ENCODE peak calls at places on chromosomes 11 and 22, in four cellular contexts. One of them, this sample, is unnamed.

GRCh38 chr22:23401111-23401909 is 178.8 kb downstream of the IGLL1 start:
- DNase-seq in HCT116: no peak
- DNase-seq in spleen: no peak
- DNase-seq in suprapubic skin: peak; percentile 66
- DNase-seq in this sample: peak; percentile 56

GRCh38 chr11:92316410-92316809 is 91.8 kb downstream of the FAT3 start:
- DNase-seq in HCT116: no peak
- DNase-seq in spleen: no peak
- DNase-seq in suprapubic skin: no peak
- DNase-seq in this sample: no peak

GRCh38 chr11:125433454-125434121 is 62.5 kb downstream of the FEZ1 start:
- DNase-seq in HCT116: peak; percentile 62
- DNase-seq in spleen: no peak
- DNase-seq in suprapubic skin: no peak
- DNase-seq in this sample: no peak

GRCh38 chr11:2726964-2727363 is 27.2 kb upstream of the KCNQ1OT1 start:
- DNase-seq in HCT116: no peak
- DNase-seq in spleen: no peak
- DNase-seq in suprapubic skin: no peak
- DNase-seq in this sample: no peak

GRCh38 chr11:65640483-65641207 is 2.7 kb downstream of the SIPA1 start:
- DNase-seq in HCT116: no peak
- DNase-seq in spleen: peak; percentile 97
- DNase-seq in suprapubic skin: no peak
- DNase-seq in this sample: no peak

GRCh38 chr11:32259641-32260081 is 168.8 kb downstream of the RCN1 start:
- DNase-seq in HCT116: no peak
- DNase-seq in spleen: no peak
- DNase-seq in suprapubic skin: no peak
- DNase-seq in this sample: no peak

GRCh38 chr11:8988329-8989234 is 15.2 kb downstream of the NRIP3 start:
- DNase-seq in HCT116: no peak
- DNase-seq in spleen: no peak
- DNase-seq in suprapubic skin: no peak
- DNase-seq in this sample: no peak

GRCh38 chr11:61832758-61833157 is 4.7 kb downstream of the FADS2 start:
- DNase-seq in HCT116: no peak
- DNase-seq in spleen: peak; percentile 40
- DNase-seq in suprapubic skin: no peak
- DNase-seq in this sample: no peak

GRCh38 chr22:38657248-38657909 is 941 bp downstream of the CBY1 start:
- DNase-seq in HCT116: no peak
- DNase-seq in spleen: peak; percentile 77
- DNase-seq in suprapubic skin: no peak
- DNase-seq in this sample: no peak

GRCh38 chr11:111324277-111324720 is 26.0 kb downstream of the POU2AF3 start:
- DNase-seq in HCT116: no peak
- DNase-seq in spleen: no peak
- DNase-seq in suprapubic skin: no peak
- DNase-seq in this sample: no peak

GRCh38 chr11:32870676-32871075 is 21.9 kb upstream of the QSER1 start:
- DNase-seq in HCT116: no peak
- DNase-seq in spleen: no peak
- DNase-seq in suprapubic skin: no peak
- DNase-seq in this sample: no peak

GRCh38 chr22:49296561-49296960 is 531.1 kb downstream of the BRD1 start:
- DNase-seq in HCT116: no peak
- DNase-seq in spleen: peak; percentile 56
- DNase-seq in suprapubic skin: no peak
- DNase-seq in this sample: no peak

DNA sequence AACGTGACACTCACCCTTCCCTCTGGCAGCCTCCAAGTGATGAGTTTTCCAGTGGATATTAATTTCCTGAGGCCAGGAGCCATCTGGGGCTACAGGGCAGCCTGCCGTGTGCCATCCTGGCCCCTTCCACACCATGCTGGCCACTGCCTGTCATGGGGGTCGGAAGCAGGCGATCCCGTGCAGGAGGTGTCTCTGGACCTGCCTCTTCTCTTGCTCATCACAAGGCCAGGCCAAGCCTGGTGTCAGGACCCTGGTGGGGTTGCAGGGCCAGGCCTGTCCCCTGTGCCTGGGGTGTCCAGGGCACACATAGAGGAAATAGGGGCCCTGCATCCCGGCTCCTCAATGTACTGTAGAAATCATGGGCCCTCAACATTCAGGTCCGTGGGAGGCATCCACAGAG is 3.6 kb downstream of the KRTAP5-3 start:
- DNase-seq in HCT116: no peak
- DNase-seq in spleen: peak; percentile 32
- DNase-seq in suprapubic skin: no peak
- DNase-seq in this sample: no peak
- H3K27me3 ChIP-seq in HCT116: peaks cover 10% of the 10 kb centered on the region
- H3K27me3 ChIP-seq in spleen: no peaks in the 10 kb centered on the region
- H3K27me3 ChIP-seq in suprapubic skin: peaks cover 60% of the 10 kb centered on the region
- H3K27me3 ChIP-seq in this sample: peaks cover 17% of the 10 kb centered on the region

GRCh38 chr11:74615988-74616387 is 23.6 kb downstream of the POLD3 start:
- DNase-seq in HCT116: no peak
- DNase-seq in spleen: no peak
- DNase-seq in suprapubic skin: no peak
- DNase-seq in this sample: no peak

GRCh38 chr11:74612877-74613276 is 20.5 kb downstream of the POLD3 start:
- DNase-seq in HCT116: no peak
- DNase-seq in spleen: no peak
- DNase-seq in suprapubic skin: no peak
- DNase-seq in this sample: no peak

GRCh38 chr11:74615311-74615710 is 22.9 kb downstream of the POLD3 start:
- DNase-seq in HCT116: no peak
- DNase-seq in spleen: no peak
- DNase-seq in suprapubic skin: no peak
- DNase-seq in this sample: no peak

GRCh38 chr11:74611369-74611861 is 19.0 kb downstream of the POLD3 start:
- DNase-seq in HCT116: peak; percentile 33
- DNase-seq in spleen: no peak
- DNase-seq in suprapubic skin: no peak
- DNase-seq in this sample: no peak
- TF ChIP-seq POLR2AphosphoS5 in HCT116: no peak
- TF ChIP-seq POLR2AphosphoS5 in spleen: no peak
- TF ChIP-seq POLR2AphosphoS5 in suprapubic skin: no peak
- TF ChIP-seq POLR2AphosphoS5 in this sample: peak; percentile 84

GRCh38 chr11:393219-394033 is 583 bp upstream of the PKP3 start:
- DNase-seq in HCT116: peak; percentile 57
- DNase-seq in spleen: no peak
- DNase-seq in suprapubic skin: no peak
- DNase-seq in this sample: no peak
- TF ChIP-seq POLR2A in HCT116: peak; percentile 9
- TF ChIP-seq POLR2A in spleen: no peak
- TF ChIP-seq POLR2A in suprapubic skin: no peak
- TF ChIP-seq POLR2A in this sample: no peak

GRCh38 chr11:44399968-44400367 is 90.0 kb upstream of the ALX4 start:
- DNase-seq in HCT116: no peak
- DNase-seq in spleen: no peak
- DNase-seq in suprapubic skin: no peak
- DNase-seq in this sample: no peak
- H3K27me3 ChIP-seq in HCT116: peaks cover 7% of the 10 kb centered on the region
- H3K27me3 ChIP-seq in spleen: no peaks in the 10 kb centered on the region
- H3K27me3 ChIP-seq in suprapubic skin: peaks cover 14% of the 10 kb centered on the region
- H3K27me3 ChIP-seq in this sample: peaks cover 13% of the 10 kb centered on the region

DNA sequence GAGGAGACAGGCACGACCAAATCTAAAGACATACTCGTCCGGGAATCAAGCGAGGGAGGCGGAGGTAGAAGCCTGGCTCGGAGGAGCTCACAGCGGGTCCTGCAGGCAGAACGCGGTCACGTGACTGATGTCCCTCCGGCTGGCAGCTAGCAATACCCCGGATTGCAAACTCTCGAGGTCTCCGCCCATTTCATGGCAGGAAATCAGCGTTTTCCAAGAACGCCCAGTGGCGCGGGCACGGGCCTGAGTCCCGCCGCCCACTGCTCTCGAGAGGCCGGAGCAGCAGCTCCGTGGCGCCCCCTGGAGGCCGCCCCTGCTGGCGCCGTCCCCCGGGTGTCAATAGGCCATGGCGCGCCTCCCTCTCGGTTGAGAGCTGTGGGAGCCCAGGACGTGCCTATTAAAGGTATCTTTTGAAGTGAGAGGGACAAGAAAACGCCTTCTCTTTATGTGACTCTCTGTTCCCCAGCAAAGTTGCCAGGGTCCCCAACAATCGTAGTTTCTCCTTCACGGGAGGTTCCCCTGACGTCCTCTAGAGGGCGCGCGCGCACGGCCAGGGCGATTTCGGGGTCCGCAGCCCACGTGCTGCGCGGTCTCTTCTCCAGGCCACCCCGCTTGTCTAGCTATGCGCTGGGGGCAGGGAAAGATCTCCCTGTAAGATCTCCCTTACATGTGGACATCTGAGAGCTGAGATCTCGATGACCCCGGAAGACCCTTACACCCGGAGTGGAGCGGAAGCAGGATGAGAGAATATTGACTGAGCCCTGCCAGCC is 37.3 kb upstream of the RBFOX2 start:
- DNase-seq in HCT116: peak; percentile 91
- DNase-seq in spleen: peak; percentile 90
- DNase-seq in suprapubic skin: peak; percentile 95
- DNase-seq in this sample: peak; percentile 97
- TF ChIP-seq POLR2AphosphoS5 in HCT116: peak; percentile 74
- TF ChIP-seq POLR2AphosphoS5 in spleen: peak; percentile 62
- TF ChIP-seq POLR2AphosphoS5 in suprapubic skin: no peak
- TF ChIP-seq POLR2AphosphoS5 in this sample: peak; percentile 63

DNA sequence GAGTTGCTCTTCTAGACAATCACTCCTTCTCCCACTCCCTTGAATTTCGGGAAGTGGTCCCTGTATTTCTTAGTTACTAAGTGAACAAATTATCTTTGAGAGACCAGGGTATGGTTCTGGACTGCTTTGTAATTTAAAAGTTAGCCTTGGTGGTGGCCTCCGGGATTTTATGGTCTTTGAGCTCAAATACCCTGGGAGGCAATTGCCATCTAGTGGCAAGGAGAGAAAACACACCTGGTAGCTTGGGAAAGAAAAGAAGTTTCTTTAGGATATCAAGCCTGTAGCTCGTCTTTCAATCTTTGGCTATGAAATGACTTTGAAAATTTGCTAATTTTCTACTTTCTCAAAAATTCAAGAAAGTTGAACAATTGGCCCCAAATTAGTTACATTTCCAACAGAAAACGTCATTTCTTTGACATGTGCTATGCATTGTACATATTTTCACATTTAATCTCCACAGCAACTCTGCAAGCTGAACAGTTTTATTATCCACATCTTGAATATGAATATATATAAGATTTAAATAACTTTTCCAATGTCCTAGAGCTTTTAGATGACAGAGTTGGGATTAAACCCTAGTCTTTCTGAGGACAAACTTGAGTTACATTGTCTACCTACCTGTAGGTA is 39.1 kb downstream of the MMP27 start:
- DNase-seq in HCT116: peak; percentile 37
- DNase-seq in spleen: no peak
- DNase-seq in suprapubic skin: no peak
- DNase-seq in this sample: no peak
- TF ChIP-seq POLR2A in HCT116: no peak
- TF ChIP-seq POLR2A in spleen: no peak
- TF ChIP-seq POLR2A in suprapubic skin: no peak
- TF ChIP-seq POLR2A in this sample: no peak